ENCODE peak calls at places on chromosomes 12 and 14, in eight cellular contexts. H is naive thymus-derived CD4-positive, alpha-beta T cell; V is tibial nerve; I is PC-3; C is lung; B is left lung; J is fibroblast of lung; T is effector memory CD4-positive, alpha-beta T cell. K is an unnamed sample.

GRCh38 chr12:24960222-24960855 is 11.4 kb upstream of the BCAT1 start:
- DNase-seq in H (no peak), V (no peak), I (peak), C (no peak), B (no peak), J (peak), T (no peak), K (no peak)

GRCh38 chr14:45891417-45892080 is 638.5 kb upstream of the MIS18BP1 start:
- DNase-seq in H (no peak), V (no peak), I (peak), C (no peak), B (peak), J (no peak), T (no peak), K (peak)

GRCh38 chr14:44529026-44529425 is 21.9 kb upstream of the FSCB start:
- DNase-seq in H (no peak), V (no peak), I (peak), C (no peak), B (no peak), J (peak), T (no peak), K (no peak)

GRCh38 chr12:39443704-39444234 is 849 bp upstream of the KIF21A start:
- DNase-seq in H (no peak), V (no peak), I (peak), C (no peak), B (no peak), J (peak), T (no peak), K (no peak)

GRCh38 chr14:73717247-73717646 is 3.1 kb upstream of the PNMA1 start:
- DNase-seq in H (no peak), V (no peak), I (no peak), C (no peak), B (no peak), J (peak), T (no peak), K (no peak)

GRCh38 chr12:56087220-56087619 is 7.3 kb downstream of the ERBB3 start:
- DNase-seq in H (no peak), V (peak), I (peak), C (peak), B (peak), J (no peak), T (no peak), K (no peak)

GRCh38 chr14:22386924-22387775 is 201.9 kb downstream of the DAD1 start:
- DNase-seq in H (no peak), V (peak), I (peak), C (peak), B (no peak), J (peak), T (no peak), K (peak)

GRCh38 chr12:109738878-109739665 is 25.4 kb downstream of the FAM222A start:
- DNase-seq in H (no peak), V (peak), I (peak), C (no peak), B (peak), J (no peak), T (no peak), K (no peak)

GRCh38 chr12:132761032-132761910 is at the start of gene ANKLE2:
- DNase-seq in H (peak), V (no peak), I (peak), C (peak), B (peak), J (peak), T (peak), K (no peak)

GRCh38 chr12:102534899-102535298 is 54.5 kb upstream of the IGF1 start:
- DNase-seq in H (no peak), V (no peak), I (no peak), C (no peak), B (peak), J (no peak), T (no peak), K (no peak)

GRCh38 chr12:93886533-93887511 is 209.6 kb downstream of the CRADD start:
- DNase-seq in H (no peak), V (no peak), I (peak), C (no peak), B (no peak), J (peak), T (no peak), K (no peak)

GRCh38 chr12:77914089-77914488 is 83.4 kb downstream of the NAV3 start:
- DNase-seq in H (no peak), V (no peak), I (no peak), C (no peak), B (no peak), J (no peak), T (no peak), K (no peak)

GRCh38 chr12:58530421-58531067 is 389.8 kb downstream of the LRIG3 start:
- DNase-seq in H (no peak), V (no peak), I (peak), C (no peak), B (no peak), J (peak), T (no peak), K (no peak)

GRCh38 chr12:3727877-3728632 is 24.9 kb downstream of the CRACR2A start:
- DNase-seq in H (no peak), V (no peak), I (no peak), C (no peak), B (no peak), J (peak), T (peak), K (no peak)

GRCh38 chr14:51823706-51824105 is 36.7 kb upstream of the GNG2 start:
- DNase-seq in H (no peak), V (no peak), I (peak), C (no peak), B (no peak), J (peak), T (no peak), K (no peak)

GRCh38 chr12:56151672-56152131 is 685 bp upstream of the MYL6B start:
- DNase-seq in H (peak), V (no peak), I (peak), C (peak), B (peak), J (no peak), T (peak), K (no peak)

GRCh38 chr12:113019045-113019444 is 37.5 kb upstream of the DTX1 start:
- DNase-seq in H (no peak), V (no peak), I (peak), C (no peak), B (no peak), J (no peak), T (no peak), K (no peak)

GRCh38 chr12:48739618-48740269 is 23.2 kb upstream of the CCNT1 start:
- DNase-seq in H (no peak), V (no peak), I (no peak), C (no peak), B (no peak), J (no peak), T (no peak), K (no peak)

GRCh38 chr12:65556676-65557424 is 267.4 kb upstream of the HMGA2 start:
- DNase-seq in H (peak), V (peak), I (peak), C (peak), B (peak), J (peak), T (peak), K (peak)

GRCh38 chr12:124184456-124184855 is 110.4 kb upstream of the RFLNA start:
- DNase-seq in H (no peak), V (no peak), I (no peak), C (no peak), B (no peak), J (no peak), T (no peak), K (no peak)

GRCh38 chr14:101239065-101239464 is 322.2 kb upstream of the DIO3 start:
- DNase-seq in H (no peak), V (no peak), I (no peak), C (no peak), B (no peak), J (no peak), T (no peak), K (no peak)

GRCh38 chr14:43204816-43205215 is 1302.3 kb downstream of the FSCB start:
- DNase-seq in H (no peak), V (no peak), I (no peak), C (no peak), B (no peak), J (no peak), T (no peak), K (no peak)

GRCh38 chr14:43042408-43042807 is 1435.7 kb downstream of the LRFN5 start:
- DNase-seq in H (no peak), V (no peak), I (peak), C (no peak), B (no peak), J (no peak), T (no peak), K (no peak)

GRCh38 chr12:13687633-13688032 is 293.8 kb downstream of the GRIN2B start:
- DNase-seq in H (no peak), V (no peak), I (no peak), C (no peak), B (no peak), J (no peak), T (no peak), K (no peak)

GRCh38 chr12:53998900-53999236 is 1.1 kb upstream of the HOXC9 start:
- DNase-seq in H (no peak), V (no peak), I (no peak), C (no peak), B (no peak), J (no peak), T (no peak), K (no peak)

GRCh38 chr12:53996188-53996885 is 3.6 kb upstream of the HOXC9 start:
- DNase-seq in H (no peak), V (no peak), I (no peak), C (no peak), B (peak), J (no peak), T (no peak), K (no peak)

GRCh38 chr12:53996886-53997217 is 3.1 kb upstream of the HOXC9 start:
- DNase-seq in H (no peak), V (no peak), I (no peak), C (no peak), B (peak), J (no peak), T (no peak), K (no peak)

GRCh38 chr12:53998174-53998899 is 1.6 kb upstream of the HOXC9 start:
- DNase-seq in H (no peak), V (no peak), I (no peak), C (no peak), B (peak), J (no peak), T (no peak), K (no peak)

DNA sequence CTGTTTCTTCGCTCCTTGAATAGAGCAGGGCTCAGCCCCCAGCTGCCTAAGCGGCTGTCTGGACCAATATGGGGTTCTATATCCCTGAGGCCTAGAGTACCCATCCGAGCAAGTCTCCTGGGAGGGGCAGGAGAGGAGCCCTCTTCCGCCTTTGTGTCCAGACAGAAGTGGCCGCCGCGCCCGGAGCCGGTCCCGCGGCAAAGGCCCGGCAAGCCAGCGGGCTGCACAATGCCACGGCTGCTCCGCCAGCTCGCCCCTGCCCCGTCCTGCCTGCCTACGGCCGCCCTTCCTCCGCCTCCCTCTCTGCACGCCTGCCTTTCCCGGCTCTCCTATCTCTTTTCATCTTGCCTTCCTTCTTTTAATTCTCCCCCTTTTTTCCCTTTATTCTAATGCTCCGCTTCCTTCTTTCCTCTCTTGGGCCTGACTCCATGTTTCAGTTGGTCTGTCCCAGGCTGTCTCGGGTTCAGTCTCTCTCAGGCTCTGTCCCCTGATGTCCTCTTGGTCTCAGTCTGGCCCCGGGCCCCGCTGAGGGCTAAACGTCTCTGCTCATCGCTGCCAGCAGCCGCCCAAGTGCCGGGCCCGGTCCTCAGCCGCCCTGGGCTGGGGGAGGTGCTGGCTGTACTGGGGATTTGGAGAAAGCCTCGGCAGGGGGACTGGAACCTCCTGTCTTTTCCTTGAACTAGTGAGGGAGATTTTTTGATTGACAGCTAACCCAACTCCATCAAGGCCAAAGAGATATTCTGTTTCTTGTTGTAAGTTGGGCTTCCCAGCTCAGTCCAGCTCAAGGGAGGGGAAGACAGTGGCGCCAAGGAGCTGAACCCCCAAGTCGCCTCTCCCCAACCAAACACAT is 2.4 kb upstream of the HOXC9 start:
- DNase-seq in H (no peak), V (no peak), I (no peak), C (no peak), B (peak), J (no peak), T (no peak), K (no peak)
- H3K27ac ChIP-seq in H (no peak), V (peak), I (no peak), C (no peak), B (no peak), J (no peak), T (no peak), K (no peak)

GRCh38 chr14:54339771-54340170 is 57.0 kb upstream of the CDKN3 start:
- DNase-seq in H (no peak), V (no peak), I (no peak), C (no peak), B (no peak), J (no peak), T (no peak), K (no peak)

GRCh38 chr14:54346257-54346656 is 50.5 kb upstream of the CDKN3 start:
- DNase-seq in H (no peak), V (no peak), I (no peak), C (no peak), B (no peak), J (no peak), T (no peak), K (no peak)

GRCh38 chr14:54343276-54344121 is 53.3 kb upstream of the CDKN3 start:
- DNase-seq in H (no peak), V (no peak), I (peak), C (no peak), B (no peak), J (peak), T (no peak), K (no peak)

GRCh38 chr14:54344445-54344844 is 52.4 kb upstream of the CDKN3 start:
- DNase-seq in H (no peak), V (no peak), I (no peak), C (no peak), B (no peak), J (no peak), T (no peak), K (no peak)

DNA sequence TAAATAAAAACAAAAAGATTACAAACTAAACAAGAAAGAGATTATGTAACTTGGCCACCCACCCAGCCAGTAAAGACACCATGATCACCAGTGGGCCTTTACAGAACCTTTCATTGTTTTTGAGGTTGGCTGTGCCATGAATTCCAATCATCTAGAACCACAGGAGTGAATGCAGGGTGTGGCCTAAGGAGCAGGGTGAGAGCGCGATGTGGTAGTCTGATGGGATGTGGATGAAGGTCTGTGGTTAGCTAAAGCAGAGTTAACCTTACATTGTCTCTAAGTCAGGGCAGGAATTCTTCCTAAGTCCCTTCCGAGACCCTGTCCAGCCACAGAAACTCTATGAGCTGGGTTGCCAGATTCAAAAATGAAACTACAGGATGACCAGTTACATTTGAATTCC is 54.0 kb upstream of the CDKN3 start:
- DNase-seq in H (no peak), V (no peak), I (no peak), C (no peak), B (no peak), J (no peak), T (no peak), K (no peak)
- H3K27ac ChIP-seq in H (no peak), V (no peak), I (no peak), C (no peak), B (no peak), J (no peak), T (no peak), K (no peak)

GRCh38 chr14:61322799-61323290 is 1.5 kb downstream of the PRKCH start:
- DNase-seq in H (no peak), V (no peak), I (peak), C (peak), B (no peak), J (peak), T (peak), K (no peak)
- H3K27ac ChIP-seq in H (peak), V (peak), I (peak), C (peak), B (peak), J (no peak), T (peak), K (peak)

DNA sequence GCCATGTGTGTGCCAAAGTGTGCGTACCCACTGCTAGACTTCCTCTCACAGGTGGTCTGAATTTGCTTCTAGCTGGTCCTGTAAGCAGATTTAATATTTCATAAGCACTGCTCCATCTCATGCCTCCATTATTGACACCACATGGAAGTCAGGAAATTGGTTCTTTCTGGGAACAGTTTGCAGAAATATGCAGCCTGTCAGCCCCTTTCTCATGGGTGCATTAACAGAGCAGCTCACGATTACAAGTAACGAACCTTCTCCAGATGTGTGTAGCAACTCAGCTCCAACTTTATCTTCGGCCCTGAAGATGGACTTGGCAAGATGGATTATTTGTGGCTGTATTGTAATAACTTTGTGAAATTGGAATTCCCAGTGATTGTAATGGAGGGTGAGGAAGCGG is 214.5 kb upstream of the DDHD1 start:
- DNase-seq in H (no peak), V (no peak), I (no peak), C (no peak), B (no peak), J (peak), T (no peak), K (no peak)
- H3K27ac ChIP-seq in H (no peak), V (peak), I (no peak), C (peak), B (peak), J (peak), T (no peak), K (no peak)

DNA sequence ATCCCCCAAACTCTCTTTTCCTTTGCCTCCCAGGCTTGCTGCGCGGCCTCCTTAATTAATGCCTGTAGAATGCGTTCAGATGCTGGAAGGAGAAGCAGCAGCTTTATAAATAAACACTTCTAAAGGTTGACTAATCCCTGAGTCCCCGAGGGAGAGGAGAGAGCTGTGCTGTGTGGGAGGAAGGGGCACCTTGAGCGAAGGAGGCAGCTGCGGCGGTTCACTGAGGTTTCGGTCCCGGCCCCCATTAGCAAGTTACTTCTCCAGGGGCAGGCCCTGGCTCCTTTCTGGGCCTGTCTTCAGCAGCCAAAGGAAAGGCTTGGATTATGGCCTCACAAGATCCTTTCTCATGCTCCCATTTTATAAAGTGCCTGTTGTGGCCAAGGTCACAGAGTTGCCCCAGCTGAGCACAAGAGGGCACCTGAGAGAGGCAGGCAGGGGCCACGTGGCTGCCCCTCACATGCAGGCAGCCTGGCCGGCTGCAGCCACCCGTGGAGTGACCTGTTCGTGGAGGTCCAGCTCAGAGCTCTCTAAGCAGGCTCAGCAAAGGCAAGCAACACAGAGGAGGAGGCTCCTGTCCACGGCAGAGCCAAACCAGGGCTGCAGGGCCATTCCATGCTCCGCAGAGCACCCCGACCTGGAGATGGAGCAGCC is 15.0 kb upstream of the CACNA2D4 start:
- DNase-seq in H (no peak), V (no peak), I (no peak), C (no peak), B (no peak), J (peak), T (no peak), K (no peak)
- H3K27ac ChIP-seq in H (no peak), V (no peak), I (no peak), C (no peak), B (no peak), J (no peak), T (no peak), K (peak)

GRCh38 chr14:53047302-53047701 is 96.5 kb upstream of the FERMT2 start:
- DNase-seq in H (no peak), V (no peak), I (no peak), C (no peak), B (no peak), J (no peak), T (no peak), K (no peak)

GRCh38 chr14:53044486-53044885 is 93.6 kb upstream of the FERMT2 start:
- DNase-seq in H (no peak), V (no peak), I (peak), C (no peak), B (no peak), J (peak), T (no peak), K (no peak)

GRCh38 chr14:53054457-53054856 is 98.7 kb downstream of the DDHD1 start:
- DNase-seq in H (no peak), V (no peak), I (peak), C (no peak), B (no peak), J (peak), T (no peak), K (no peak)

GRCh38 chr14:53043107-53043704 is 92.4 kb upstream of the FERMT2 start:
- DNase-seq in H (no peak), V (no peak), I (no peak), C (no peak), B (no peak), J (peak), T (no peak), K (no peak)

DNA sequence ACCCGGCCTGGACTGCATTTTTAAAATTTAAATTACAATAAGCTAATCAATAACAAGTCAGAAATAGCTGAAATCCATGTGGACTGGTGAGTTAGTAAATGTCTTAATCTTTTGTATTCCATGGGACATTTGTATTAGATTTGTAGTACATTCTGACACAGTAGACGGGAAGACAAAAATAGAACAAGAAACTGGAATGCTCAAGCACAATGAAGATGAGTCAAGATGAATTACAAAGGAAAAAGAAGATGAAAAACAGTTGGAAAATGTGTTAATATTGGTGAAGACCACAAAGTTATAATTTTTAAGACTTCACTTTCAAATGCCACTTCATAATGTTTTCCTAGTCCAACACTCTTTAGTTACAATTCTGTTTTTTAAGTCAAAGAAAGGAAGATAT is 97.8 kb upstream of the FERMT2 start:
- DNase-seq in H (no peak), V (no peak), I (no peak), C (no peak), B (no peak), J (no peak), T (no peak), K (no peak)
- H3K27ac ChIP-seq in H (no peak), V (no peak), I (no peak), C (no peak), B (no peak), J (no peak), T (no peak), K (no peak)

K was measured in caudate nucleus.